ENCODE peak calls at places on chromosomes 5 and 9, in four cellular contexts. H is IMR-90, K is GM06990, M is kidney epithelial cell. S is an unnamed sample.

GRCh38 chr9:130287736-130288135 is 22.2 kb downstream of the HMCN2 start:
- DNase-seq in H (no peak), K (no peak), M (no peak), S (no peak)

GRCh38 chr9:112203536-112203935 is 28.4 kb upstream of the SUSD1 start:
- DNase-seq in H (peak), K (no peak), M (no peak), S (peak)

GRCh38 chr5:83917261-83917908 is 196.7 kb upstream of the HAPLN1 start:
- DNase-seq in H (no peak), K (no peak), M (no peak), S (no peak)

GRCh38 chr5:55036477-55036876 is 12.4 kb downstream of the GZMK start:
- DNase-seq in H (peak), K (no peak), M (no peak), S (peak)

GRCh38 chr5:17343675-17344074 is 126.2 kb downstream of the BASP1 start:
- DNase-seq in H (peak), K (no peak), M (peak), S (peak)

GRCh38 chr5:135367554-135367953 is 31.5 kb downstream of the MACROH2A1 start:
- DNase-seq in H (no peak), K (no peak), M (no peak), S (no peak)

GRCh38 chr9:133127340-133127981 is 6.4 kb upstream of the RALGDS start:
- DNase-seq in H (no peak), K (no peak), M (no peak), S (no peak)

GRCh38 chr9:71924576-71924975 is 13.1 kb downstream of the C9orf85 start:
- DNase-seq in H (no peak), K (no peak), M (no peak), S (no peak)

GRCh38 chr5:125316386-125316785 is 569.9 kb upstream of the ZNF608 start:
- DNase-seq in H (no peak), K (no peak), M (no peak), S (no peak)

GRCh38 chr5:6632324-6632930 is 417 bp downstream of the NSUN2 start:
- DNase-seq in H (no peak), K (no peak), M (no peak), S (peak)

GRCh38 chr9:22169243-22169642 is 160.1 kb upstream of the CDKN2B start:
- DNase-seq in H (peak), K (no peak), M (no peak), S (peak)

GRCh38 chr9:116653580-116654355 is 33.3 kb upstream of the TRIM32 start:
- DNase-seq in H (no peak), K (no peak), M (no peak), S (no peak)

GRCh38 chr9:19988281-19988680 is 199.4 kb upstream of the SLC24A2 start:
- DNase-seq in H (no peak), K (no peak), M (no peak), S (no peak)

GRCh38 chr9:129885018-129885669 is 49.9 kb downstream of the USP20 start:
- DNase-seq in H (no peak), K (peak), M (no peak), S (no peak)

GRCh38 chr9:84862786-84863185 is 193.3 kb downstream of the NTRK2 start:
- DNase-seq in H (no peak), K (no peak), M (peak), S (peak)

GRCh38 chr9:103586721-103587120 is 507.4 kb upstream of the SMC2 start:
- DNase-seq in H (no peak), K (no peak), M (no peak), S (no peak)

GRCh38 chr9:116202219-116202912 is 48.8 kb downstream of the PAPPA start:
- DNase-seq in H (no peak), K (no peak), M (no peak), S (no peak)

GRCh38 chr9:37971107-37971459 is 67.2 kb upstream of the SLC25A51 start:
- DNase-seq in H (peak), K (no peak), M (no peak), S (no peak)

GRCh38 chr5:65262094-65262493 is 219.6 kb downstream of the ADAMTS6 start:
- DNase-seq in H (no peak), K (no peak), M (peak), S (no peak)

GRCh38 chr5:110956280-110956912 is 115.1 kb upstream of the TSLP start:
- DNase-seq in H (no peak), K (no peak), M (no peak), S (no peak)

GRCh38 chr5:100479079-100479688 is 56.0 kb upstream of the FAM174A start:
- DNase-seq in H (peak), K (no peak), M (no peak), S (peak)

GRCh38 chr9:36677611-36678010 is 104.9 kb downstream of the MELK start:
- DNase-seq in H (no peak), K (no peak), M (no peak), S (no peak)

GRCh38 chr9:113931140-113931539 is 55.0 kb downstream of the ZNF618 start:
- DNase-seq in H (no peak), K (no peak), M (no peak), S (no peak)

GRCh38 chr9:70352802-70353201 is 61.7 kb downstream of the KLF9 start:
- DNase-seq in H (no peak), K (no peak), M (no peak), S (peak)

GRCh38 chr5:65070026-65070425 is 301.3 kb downstream of the CWC27 start:
- DNase-seq in H (no peak), K (no peak), M (no peak), S (no peak)

GRCh38 chr5:37966291-37966690 is 126.5 kb upstream of the GDNF start:
- DNase-seq in H (no peak), K (no peak), M (no peak), S (no peak)

GRCh38 chr5:132263548-132264261 is 6.2 kb downstream of the PDLIM4 start:
- DNase-seq in H (peak), K (no peak), M (peak), S (peak)

GRCh38 chr5:110854200-110854599 is 115.4 kb downstream of the SLC25A46 start:
- DNase-seq in H (peak), K (no peak), M (no peak), S (no peak)

GRCh38 chr9:86286278-86286677 is 3.9 kb upstream of the ISCA1 start:
- DNase-seq in H (no peak), K (no peak), M (no peak), S (no peak)

GRCh38 chr9:37301369-37302172 is 120.9 kb upstream of the GRHPR start:
- DNase-seq in H (no peak), K (no peak), M (no peak), S (no peak)

GRCh38 chr5:132677191-132677590 is 3.4 kb downstream of the IL4 start:
- DNase-seq in H (peak), K (no peak), M (peak), S (peak)

GRCh38 chr5:28927559-28928326 is 1889.4 kb upstream of the CDH9 start:
- DNase-seq in H (no peak), K (no peak), M (no peak), S (no peak)

GRCh38 chr9:94920439-94920951 is 194.0 kb downstream of the AOPEP start:
- DNase-seq in H (peak), K (no peak), M (no peak), S (no peak)

GRCh38 chr9:3181049-3181953 is 337.4 kb upstream of the PUM3 start:
- DNase-seq in H (no peak), K (peak), M (no peak), S (peak)

DNA sequence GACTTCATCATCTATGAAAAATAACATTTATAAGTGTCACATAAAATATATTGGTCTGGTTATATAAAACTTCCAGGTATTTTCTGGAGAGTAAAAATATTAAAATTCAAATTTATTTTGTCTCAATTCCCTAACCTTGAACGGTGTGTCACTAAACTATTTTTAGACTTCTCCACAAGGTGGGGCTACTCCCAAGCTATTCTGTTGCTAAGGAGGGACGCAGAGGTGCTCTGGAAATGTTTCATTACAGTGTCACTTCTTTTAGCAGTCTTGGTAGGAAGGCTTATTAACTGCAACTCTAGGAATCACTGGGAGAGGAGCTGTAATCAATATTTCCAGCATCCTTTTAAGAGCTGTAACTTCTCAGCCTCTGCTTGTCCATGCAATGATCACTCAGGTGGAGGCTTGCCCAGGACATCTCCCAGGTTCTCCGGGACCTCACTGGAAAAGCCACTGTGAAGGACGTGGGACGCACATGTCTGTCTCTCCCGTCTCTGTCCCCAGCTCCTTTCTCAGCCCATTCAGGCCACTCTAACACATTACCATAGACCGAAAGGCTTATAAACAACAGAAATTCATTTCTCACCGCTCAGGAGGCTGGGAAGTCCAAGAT is 32.5 kb upstream of the DNAH5 start:
- DNase-seq in H (peak), K (no peak), M (no peak), S (peak)
- TF ChIP-seq CTCF in H (peak), K (no peak), M (peak), S (peak)

GRCh38 chr5:143398451-143399237 is 4.8 kb downstream of the NR3C1 start:
- DNase-seq in H (peak), K (no peak), M (no peak), S (peak)
- H3K4me3 ChIP-seq in H (peak), K (peak), M (no peak), S (peak)

GRCh38 chr5:177382423-177383029 is 1.7 kb upstream of the SLC34A1 start:
- DNase-seq in H (peak), K (no peak), M (no peak), S (peak)
- TF ChIP-seq CTCF in H (peak), K (peak), M (peak), S (peak)

GRCh38 chr9:137055385-137056364 is 1.8 kb upstream of the ENTPD2 start:
- DNase-seq in H (peak), K (no peak), M (no peak), S (peak)

GRCh38 chr9:137054932-137055384 is 1.1 kb upstream of the ENTPD2 start:
- DNase-seq in H (no peak), K (no peak), M (no peak), S (no peak)

GRCh38 chr9:137052998-137053943 is 590 bp downstream of the ENTPD2 start:
- DNase-seq in H (no peak), K (no peak), M (no peak), S (no peak)

GRCh38 chr9:137052293-137052692 is 1.6 kb downstream of the ENTPD2 start:
- DNase-seq in H (no peak), K (no peak), M (no peak), S (no peak)

GRCh38 chr9:137053944-137054931 is at the start of gene ENTPD2:
- DNase-seq in H (no peak), K (no peak), M (no peak), S (no peak)
- H3K4me3 ChIP-seq in H (no peak), K (no peak), M (peak), S (no peak)

DNA sequence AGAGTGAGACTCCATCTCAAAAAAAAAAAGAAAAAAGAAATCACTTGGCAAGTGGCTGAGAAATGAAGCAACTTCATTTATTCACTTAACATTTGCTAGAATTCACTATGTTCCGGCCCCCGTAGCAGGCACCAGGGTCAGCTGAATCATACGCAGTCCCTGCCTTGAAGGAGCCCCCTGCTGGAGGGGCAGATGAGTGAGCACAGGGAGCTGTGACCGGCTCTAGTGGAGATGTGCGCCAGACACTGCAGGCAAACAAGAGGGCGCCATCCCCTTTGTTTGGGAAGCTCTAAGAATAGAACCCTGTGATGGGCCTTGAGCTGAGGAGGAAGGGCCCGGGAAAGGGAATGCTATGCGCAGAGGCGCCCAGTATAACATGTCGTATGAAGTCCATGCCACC is 20.2 kb upstream of the RPL26L1 start:
- DNase-seq in H (peak), K (no peak), M (no peak), S (no peak)
- TF ChIP-seq CTCF in H (peak), K (peak), M (peak), S (peak)

GRCh38 chr5:43273552-43273951 is 39.7 kb downstream of the HMGCS1 start:
- DNase-seq in H (no peak), K (no peak), M (no peak), S (no peak)

GRCh38 chr5:43270686-43271085 is 42.5 kb downstream of the HMGCS1 start:
- DNase-seq in H (no peak), K (no peak), M (no peak), S (no peak)

GRCh38 chr5:43275391-43275790 is 37.8 kb downstream of the HMGCS1 start:
- DNase-seq in H (no peak), K (no peak), M (no peak), S (no peak)

GRCh38 chr5:43279548-43280274 is 33.5 kb downstream of the HMGCS1 start:
- DNase-seq in H (no peak), K (no peak), M (no peak), S (no peak)

DNA sequence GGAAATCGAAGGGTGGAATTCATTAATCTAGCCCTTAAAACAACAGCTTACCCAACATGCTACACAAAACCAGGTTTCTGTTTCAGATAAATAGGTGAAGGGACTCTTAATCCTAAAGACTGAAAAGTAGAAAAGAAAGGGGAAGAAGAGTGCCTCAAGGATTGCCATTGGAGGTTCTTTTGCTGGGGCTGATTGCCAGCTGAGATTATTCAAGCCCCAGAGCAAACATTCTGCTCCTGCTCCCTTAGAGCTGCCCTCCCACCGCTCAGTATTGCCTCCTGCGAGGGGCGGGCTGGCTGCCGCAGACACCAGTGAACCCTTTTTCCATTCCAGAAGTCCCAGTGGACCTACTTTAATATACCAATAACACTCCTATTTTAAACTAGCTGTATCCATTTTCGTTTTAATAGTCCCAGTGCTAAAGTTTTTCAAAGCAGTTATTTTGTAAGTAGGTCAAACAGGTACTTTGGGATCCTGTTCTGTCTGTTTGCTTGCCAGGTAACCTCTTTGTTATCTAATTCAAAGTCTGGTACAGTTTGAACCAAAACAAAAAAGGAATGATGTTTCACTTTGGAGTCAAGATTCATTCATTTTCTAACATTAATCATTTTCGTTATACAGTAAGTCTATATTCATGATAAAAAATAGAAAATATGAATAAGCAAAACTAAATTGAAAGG is 38.6 kb downstream of the HMGCS1 start:
- DNase-seq in H (no peak), K (no peak), M (no peak), S (no peak)
- H3K4me3 ChIP-seq in H (no peak), K (no peak), M (no peak), S (no peak)

DNA sequence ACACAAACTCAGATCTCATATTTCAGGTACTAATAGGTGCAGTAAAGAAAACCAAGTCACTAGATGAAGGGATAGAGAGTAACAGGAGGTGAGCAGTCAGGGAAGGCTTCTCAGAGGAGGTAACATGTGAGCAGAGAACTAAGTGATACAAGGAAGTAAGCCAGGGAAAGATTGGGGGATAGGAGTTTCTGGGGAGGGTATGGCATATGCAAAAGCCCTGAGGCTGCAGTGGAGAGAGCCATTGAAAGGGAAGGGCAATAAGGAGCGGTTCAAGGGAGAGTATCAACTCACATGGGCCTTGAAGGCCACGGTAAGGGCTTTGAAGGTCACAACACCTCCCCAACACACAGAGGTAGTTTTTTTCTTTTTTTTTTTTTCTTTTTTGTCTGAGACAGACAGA is 6.9 kb downstream of the OLFML2A start:
- DNase-seq in H (no peak), K (no peak), M (no peak), S (no peak)
- TF ChIP-seq CTCF in H (no peak), K (no peak), M (no peak), S (no peak)

GRCh38 chr5:126780165-126780827 is 3.4 kb downstream of the LMNB1 start:
- DNase-seq in H (peak), K (peak), M (no peak), S (peak)
- H3K4me3 ChIP-seq in H (no peak), K (peak), M (no peak), S (no peak)

S was measured in astrocyte of the spinal cord.